ENCODE peak calls at places on chromosomes 7 and 10, in nine cellular contexts. F is foreskin fibroblast; M is mammary epithelial cell; W is IMR-90; G is CD8-positive, alpha-beta T cell; H is CD4-positive, alpha-beta memory T cell; X is kidney epithelial cell; J is choroid plexus epithelial cell; A is GM12865. P is an unnamed sample.

GRCh38 chr10:119254355-119254754 is 47.0 kb downstream of the GRK5 start:
- DNase-seq in F (no peak), M (no peak), W (no peak), G (no peak), H (no peak), X (no peak), J (no peak), A (no peak), P (peak; percentile 45)

GRCh38 chr7:4076701-4077294 is 605.3 kb upstream of the FOXK1 start:
- DNase-seq in F (no peak), M (no peak), W (no peak), G (no peak), H (no peak), X (no peak), J (no peak), A (no peak), P (no peak)

GRCh38 chr10:30374353-30374752 is 25.3 kb upstream of the MTPAP start:
- DNase-seq in F (no peak), M (no peak), W (no peak), G (no peak), H (no peak), X (no peak), J (no peak), A (no peak), P (peak; percentile 41)

GRCh38 chr10:80664071-80664680 is 126.5 kb downstream of the SH2D4B start:
- DNase-seq in F (peak; percentile 15), M (peak; percentile 66), W (peak; percentile 33), G (peak; percentile 30), H (no peak), X (peak; percentile 16), J (peak; percentile 70), A (peak; percentile 66), P (peak; percentile 51)

GRCh38 chr10:60521974-60522405 is 132.3 kb upstream of the ANK3 start:
- DNase-seq in F (peak; percentile 78), M (peak; percentile 73), W (peak; percentile 4), G (no peak), H (no peak), X (peak; percentile 61), J (peak; percentile 39), A (no peak), P (peak; percentile 2)

GRCh38 chr10:21797984-21798765 is 205.4 kb downstream of the DNAJC1 start:
- DNase-seq in F (no peak), M (no peak), W (no peak), G (no peak), H (no peak), X (no peak), J (no peak), A (no peak), P (no peak)

GRCh38 chr7:461453-462172 is 58.0 kb downstream of the PDGFA start:
- DNase-seq in F (peak; percentile 51), M (no peak), W (no peak), G (no peak), H (no peak), X (no peak), J (peak; percentile 28), A (no peak), P (peak; percentile 61)

GRCh38 chr7:1948887-1949680 is 279.0 kb downstream of the ELFN1 start:
- DNase-seq in F (no peak), M (no peak), W (no peak), G (no peak), H (no peak), X (no peak), J (no peak), A (no peak), P (no peak)

GRCh38 chr7:2036786-2037185 is 196.0 kb downstream of the MAD1L1 start:
- DNase-seq in F (no peak), M (no peak), W (no peak), G (no peak), H (no peak), X (no peak), J (no peak), A (no peak), P (no peak)

GRCh38 chr7:26202019-26202985 is 757 bp downstream of the CBX3 start:
- DNase-seq in F (no peak), M (no peak), W (no peak), G (peak; percentile 60), H (no peak), X (no peak), J (no peak), A (peak; percentile 66), P (no peak)

GRCh38 chr10:133442191-133442966 is 11.4 kb upstream of the SCART1 start:
- DNase-seq in F (no peak), M (no peak), W (no peak), G (no peak), H (peak; percentile 66), X (no peak), J (no peak), A (no peak), P (no peak)
- H3K4me3 ChIP-seq in F (no peak overlapping the region), M (no peak overlapping the region), W (no peak overlapping the region), G (no peak overlapping the region), H (no peak overlapping the region), X (no peak overlapping the region), J (no peak overlapping the region), A (no peak overlapping the region), P (no peak overlapping the region)

GRCh38 chr7:149283321-149283720 is 21.3 kb downstream of the ZNF783 start:
- DNase-seq in F (no peak), M (no peak), W (no peak), G (no peak), H (no peak), X (no peak), J (no peak), A (no peak), P (no peak)

GRCh38 chr7:149284343-149284742 is 22.3 kb downstream of the ZNF783 start:
- DNase-seq in F (no peak), M (peak; percentile 2), W (no peak), G (peak; percentile 82), H (peak; percentile 78), X (no peak), J (no peak), A (peak; percentile 55), P (no peak)

GRCh38 chr7:149286811-149287400 is 24.9 kb downstream of the ZNF783 start:
- DNase-seq in F (no peak), M (peak; percentile 4), W (peak; percentile 4), G (peak; percentile 34), H (no peak), X (no peak), J (peak; percentile 17), A (no peak), P (no peak)

GRCh38 chr7:149285581-149285975 is 23.6 kb downstream of the ZNF783 start:
- DNase-seq in F (peak; percentile 17), M (no peak), W (peak; percentile 11), G (no peak), H (no peak), X (no peak), J (peak; percentile 44), A (no peak), P (peak; percentile 17)

DNA sequence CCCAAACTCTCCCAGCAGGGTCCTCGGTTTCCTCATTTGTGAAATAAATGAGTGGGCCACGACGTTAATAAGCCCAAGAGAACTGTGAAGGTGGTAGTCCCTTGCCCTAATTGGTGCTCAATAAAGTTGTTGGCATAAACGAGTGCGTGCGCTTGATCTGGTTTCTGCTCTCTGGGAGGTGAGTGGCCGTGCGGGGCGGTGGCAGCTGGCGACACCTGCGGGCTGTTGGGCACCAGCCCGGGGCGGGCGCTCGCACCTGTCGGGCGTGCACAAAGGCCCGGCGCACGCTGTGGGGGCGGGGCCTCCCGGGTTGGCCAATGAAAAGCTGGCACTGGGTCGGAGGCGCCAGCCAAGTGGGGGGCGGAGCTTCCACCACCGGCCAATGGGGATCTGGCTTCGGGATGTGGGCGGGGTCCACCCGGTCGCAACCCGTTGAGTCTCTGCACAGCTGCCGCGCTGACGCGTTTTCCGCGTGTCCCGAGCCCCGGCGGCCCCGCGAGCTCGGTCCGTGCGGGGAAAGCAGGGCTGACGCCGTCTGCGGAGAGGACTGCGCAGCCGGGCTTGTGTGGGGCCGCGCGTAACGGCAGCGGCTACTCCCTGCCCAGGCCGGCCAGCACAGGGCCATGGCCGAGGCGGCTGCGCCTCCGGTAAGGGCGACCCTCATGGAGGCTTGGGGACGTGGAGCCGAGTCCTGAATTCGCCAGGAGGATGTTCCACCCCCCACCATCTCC is 23.0 kb downstream of the ZNF783 start:
- DNase-seq in F (peak; percentile 90), M (peak; percentile 75), W (peak; percentile 80), G (peak; percentile 97), H (peak; percentile 97), X (peak; percentile 49), J (peak; percentile 91), A (peak; percentile 92), P (peak; percentile 86)
- H3K4me3 ChIP-seq in F (peak overlapping the region; percentile 66), M (peak overlapping the region; percentile 52), W (peak overlapping the region; percentile 69), G (peak overlapping the region; percentile 45), H (peak overlapping the region; percentile 72), X (peak overlapping the region; percentile 70), J (peak overlapping the region; percentile 75), A (peak overlapping the region; percentile 56), P (peak overlapping the region; percentile 74)

GRCh38 chr10:100736809-100737358 is 8.5 kb upstream of the PAX2 start:
- DNase-seq in F (no peak), M (no peak), W (no peak), G (no peak), H (no peak), X (no peak), J (no peak), A (no peak), P (no peak)

GRCh38 chr10:100738055-100738827 is 7.1 kb upstream of the PAX2 start:
- DNase-seq in F (no peak), M (no peak), W (no peak), G (no peak), H (no peak), X (no peak), J (no peak), A (no peak), P (no peak)

GRCh38 chr10:100736144-100736808 is 9.1 kb upstream of the PAX2 start:
- DNase-seq in F (no peak), M (no peak), W (no peak), G (no peak), H (no peak), X (no peak), J (no peak), A (no peak), P (no peak)

GRCh38 chr10:100735345-100736143 is 9.8 kb upstream of the PAX2 start:
- DNase-seq in F (no peak), M (no peak), W (no peak), G (no peak), H (no peak), X (no peak), J (no peak), A (no peak), P (no peak)

GRCh38 chr10:100737359-100738054 is 7.9 kb upstream of the PAX2 start:
- DNase-seq in F (no peak), M (no peak), W (no peak), G (no peak), H (no peak), X (no peak), J (no peak), A (no peak), P (no peak)
- H3K4me3 ChIP-seq in F (no peak overlapping the region), M (no peak overlapping the region), W (no peak overlapping the region), G (peak overlapping the region; percentile 30), H (no peak overlapping the region), X (peak overlapping the region; percentile 72), J (no peak overlapping the region), A (no peak overlapping the region), P (peak overlapping the region; percentile 12)

GRCh38 chr7:7159063-7159645 is 23.2 kb upstream of the C1GALT1 start:
- DNase-seq in F (no peak), M (no peak), W (no peak), G (no peak), H (no peak), X (no peak), J (no peak), A (peak; percentile 8), P (no peak)
- H3K4me3 ChIP-seq in F (no peak overlapping the region), M (no peak overlapping the region), W (no peak overlapping the region), G (peak overlapping the region; percentile 32), H (no peak overlapping the region), X (no peak overlapping the region), J (no peak overlapping the region), A (no peak overlapping the region), P (no peak overlapping the region)

P was measured in fibroblast of villous mesenchyme.